ENCODE peak calls at places on chromosomes 16 and 17, in five cellular contexts. X is fibroblast of mammary gland; K is right atrium auricular region; T is brain microvascular endothelial cell; N is CD8-positive, alpha-beta T cell. G is an unnamed sample.

GRCh38 chr17:74133726-74134125 is 69.8 kb upstream of the RPL38 start:
- DNase-seq in K (no peak), T (no peak), N (no peak), X (no peak), G (no peak)

GRCh38 chr16:64428463-64428862 is 693.4 kb downstream of the CDH11 start:
- DNase-seq in N (no peak), T (peak; percentile 84), K (no peak), X (peak; percentile 80), G (no peak)

GRCh38 chr17:69423450-69423849 is 9.0 kb downstream of the MAP2K6 start:
- DNase-seq in N (peak; percentile 51), T (no peak), K (no peak), X (no peak), G (no peak)

GRCh38 chr16:85982563-85982939 is 83.6 kb downstream of the IRF8 start:
- DNase-seq in K (peak; percentile 62), T (no peak), X (no peak), N (no peak), G (no peak)

GRCh38 chr17:39777534-39778365 is 40.0 kb downstream of the GRB7 start:
- DNase-seq in T (no peak), X (no peak), N (no peak), K (no peak), G (no peak)

GRCh38 chr17:67365762-67366192 is 600 bp downstream of the PSMD12 start:
- DNase-seq in X (peak; percentile 93), T (peak; percentile 63), K (no peak), N (no peak), G (no peak)

GRCh38 chr17:55549140-55549539 is 37.9 kb upstream of the SMIM36 start:
- DNase-seq in K (no peak), X (no peak), T (peak; percentile 10), N (no peak), G (no peak)

GRCh38 chr17:70099884-70100283 is 24.9 kb downstream of the KCNJ16 start:
- DNase-seq in K (no peak), T (no peak), X (no peak), N (no peak), G (no peak)

GRCh38 chr16:55494994-55495421 is 13.9 kb upstream of the LPCAT2 start:
- DNase-seq in N (no peak), K (peak; percentile 62), X (peak; percentile 95), T (peak; percentile 91), G (no peak)

GRCh38 chr16:23905027-23905426 is 69.2 kb downstream of the PRKCB start:
- DNase-seq in N (no peak), X (no peak), T (peak; percentile 66), K (no peak), G (no peak)

GRCh38 chr17:61075988-61076387 is 323.7 kb upstream of the TBX2 start:
- DNase-seq in X (no peak), N (no peak), T (no peak), K (no peak), G (no peak)

GRCh38 chr17:82177761-82178498 is 34.7 kb downstream of the CCDC57 start:
- DNase-seq in X (no peak), K (no peak), N (no peak), T (no peak), G (no peak)

GRCh38 chr17:6073620-6074019 is 3.4 kb downstream of the WSCD1 start:
- DNase-seq in X (no peak), T (no peak), K (no peak), N (no peak), G (no peak)

GRCh38 chr17:35769895-35770486 is 9.3 kb downstream of the C17orf50 start:
- DNase-seq in N (no peak), T (no peak), K (no peak), X (no peak), G (no peak)

GRCh38 chr17:21125862-21126261 is 902 bp upstream of the DHRS7B start:
- DNase-seq in K (no peak), X (no peak), N (peak; percentile 61), T (no peak), G (no peak)

GRCh38 chr17:62995377-62995885 is 29.4 kb downstream of the TANC2 start:
- DNase-seq in X (peak; percentile 45), T (peak; percentile 43), K (no peak), N (no peak), G (no peak)

GRCh38 chr16:10745856-10746255 is 2.2 kb downstream of the NUBP1 start:
- DNase-seq in N (no peak), K (no peak), X (no peak), T (no peak), G (no peak)

GRCh38 chr16:50594332-50595260 is 46.4 kb downstream of the NKD1 start:
- DNase-seq in T (no peak), N (no peak), X (no peak), K (no peak), G (no peak)

GRCh38 chr16:69938981-69939820 is 11.9 kb upstream of the CLEC18A start:
- DNase-seq in N (no peak), X (no peak), T (no peak), K (no peak), G (no peak)

GRCh38 chr17:61302911-61303310 is 96.7 kb upstream of the TBX2 start:
- DNase-seq in T (no peak), X (no peak), K (no peak), N (no peak), G (no peak)

DNA sequence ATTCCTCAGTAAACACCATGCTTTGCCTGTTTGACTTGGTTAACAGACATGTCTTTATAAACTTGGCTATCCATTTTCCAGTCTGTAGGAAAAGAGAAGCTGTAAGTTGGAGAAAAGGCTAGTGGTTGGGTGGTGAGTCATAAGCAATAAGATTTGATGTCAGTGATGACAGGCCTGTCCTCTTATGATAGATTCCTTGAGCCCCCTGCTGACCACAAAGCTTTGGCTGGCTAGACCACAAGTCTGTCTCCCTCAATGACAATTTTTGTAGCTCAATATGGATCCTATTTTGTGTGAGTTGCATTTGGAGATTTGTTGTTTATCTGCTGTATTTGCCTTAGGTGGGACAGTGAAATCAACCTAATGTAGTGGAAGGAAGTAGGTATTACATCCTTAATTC is 67.6 kb downstream of the SIAH1 start:
- DNase-seq in X (peak; percentile 75), K (no peak), N (no peak), T (peak; percentile 87), G (no peak)
- TF ChIP-seq CTCF in X (no peak), K (no peak), N (no peak), T (peak; percentile 33), G (no peak)

DNA sequence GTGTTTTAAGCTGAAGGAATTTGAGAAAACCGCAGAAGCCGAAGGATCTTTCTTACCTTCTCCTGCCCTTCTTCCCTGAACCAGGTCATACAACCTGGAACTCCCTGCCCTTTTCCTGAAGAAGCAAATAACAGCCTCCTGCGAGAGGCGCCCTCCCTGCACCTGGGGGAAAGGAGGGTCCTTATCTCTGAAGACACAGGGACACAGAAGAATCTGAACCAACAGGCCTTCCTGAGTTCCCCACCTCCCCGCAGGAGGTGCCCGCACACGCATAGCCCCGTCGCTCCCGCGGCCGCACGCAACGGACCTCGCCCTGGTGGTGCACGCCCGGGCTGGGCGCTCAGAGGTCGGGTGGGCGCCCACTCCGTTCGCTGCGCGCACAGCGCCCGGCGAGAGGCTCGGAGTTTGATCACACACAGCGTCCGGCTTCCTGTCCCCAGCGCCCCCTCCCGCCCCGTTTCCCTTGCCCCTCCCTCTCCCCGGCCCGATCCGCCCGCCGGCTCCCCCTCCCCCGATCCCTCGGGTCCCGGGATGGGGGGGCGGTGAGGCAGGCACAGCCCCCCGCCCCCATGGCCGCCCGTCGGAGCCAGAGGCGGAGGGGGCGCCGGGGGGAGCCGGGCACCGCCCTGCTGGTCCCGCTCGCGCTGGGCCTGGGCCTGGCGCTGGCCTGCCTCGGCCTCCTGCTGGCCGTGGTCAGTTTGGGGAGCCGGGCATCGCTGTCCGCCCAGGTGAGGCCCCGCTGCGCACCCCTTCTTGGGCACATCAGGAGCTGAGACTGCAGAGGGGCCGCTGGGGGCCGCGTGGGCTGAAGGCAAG is at the start of gene TNFSF12:
- DNase-seq in T (no peak), X (no peak), K (no peak), N (peak; percentile 80), G (peak; percentile 55)
- TF ChIP-seq CTCF in T (peak; percentile 14), X (no peak), K (no peak), N (no peak), G (no peak)

GRCh38 chr17:45233423-45233924 is 11.8 kb downstream of the FMNL1 start:
- DNase-seq in X (no peak), T (no peak), K (no peak), N (no peak), G (no peak)

GRCh38 chr17:45231481-45232116 is 9.9 kb downstream of the FMNL1 start:
- DNase-seq in X (no peak), K (no peak), T (no peak), N (no peak), G (no peak)

GRCh38 chr17:45234641-45235040 is 13.0 kb downstream of the FMNL1 start:
- DNase-seq in X (no peak), K (no peak), T (no peak), N (peak; percentile 70), G (no peak)

GRCh38 chr17:45230787-45231480 is 9.2 kb downstream of the FMNL1 start:
- DNase-seq in N (no peak), X (peak; percentile 56), K (no peak), T (no peak), G (no peak)

DNA sequence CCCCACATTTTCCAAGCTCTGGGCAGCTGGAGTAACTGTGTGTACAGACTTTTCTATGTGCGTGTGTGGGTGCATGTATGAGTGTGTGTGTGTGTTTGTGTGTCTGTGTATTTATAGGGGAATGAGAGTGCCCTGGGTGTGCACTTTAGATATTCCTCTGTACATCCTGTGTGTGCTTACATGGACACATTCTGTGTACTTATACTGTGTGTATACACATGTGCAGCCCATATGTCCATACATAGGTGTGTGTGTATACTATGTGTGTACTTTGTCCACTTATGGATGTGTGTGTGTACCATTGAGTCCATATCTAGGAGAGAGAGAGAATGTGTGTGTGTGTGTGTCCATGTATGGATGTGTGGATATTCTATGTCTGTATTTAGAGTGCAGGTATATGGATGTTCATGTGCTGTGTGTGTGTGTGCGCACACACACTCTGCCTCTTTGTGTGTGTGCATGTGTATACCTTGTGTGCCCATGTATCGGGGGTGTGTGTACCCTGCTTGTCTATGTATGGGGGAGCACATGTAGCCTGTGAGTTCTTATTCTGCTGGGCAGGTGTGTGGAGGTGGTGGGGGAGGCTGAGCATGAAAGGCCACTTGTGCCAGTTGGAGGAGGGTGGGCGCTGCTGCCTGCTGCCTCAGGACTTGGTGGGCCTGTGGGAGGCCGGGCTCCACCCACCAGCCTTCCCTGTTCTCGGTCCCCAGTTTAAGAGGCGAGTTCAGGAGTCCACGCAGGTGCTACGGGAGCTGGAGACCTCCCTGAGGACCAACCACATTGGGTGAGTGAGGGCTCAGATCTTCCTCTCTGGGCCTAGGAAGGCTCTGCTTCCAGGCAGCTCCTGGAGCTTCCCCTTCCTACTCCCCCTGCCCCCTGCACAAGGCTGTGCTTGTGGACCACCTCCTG is 11.1 kb downstream of the FMNL1 start:
- DNase-seq in K (no peak), N (no peak), T (no peak), X (no peak), G (no peak)
- TF ChIP-seq CTCF in K (no peak), N (no peak), T (no peak), X (no peak), G (no peak)

DNA sequence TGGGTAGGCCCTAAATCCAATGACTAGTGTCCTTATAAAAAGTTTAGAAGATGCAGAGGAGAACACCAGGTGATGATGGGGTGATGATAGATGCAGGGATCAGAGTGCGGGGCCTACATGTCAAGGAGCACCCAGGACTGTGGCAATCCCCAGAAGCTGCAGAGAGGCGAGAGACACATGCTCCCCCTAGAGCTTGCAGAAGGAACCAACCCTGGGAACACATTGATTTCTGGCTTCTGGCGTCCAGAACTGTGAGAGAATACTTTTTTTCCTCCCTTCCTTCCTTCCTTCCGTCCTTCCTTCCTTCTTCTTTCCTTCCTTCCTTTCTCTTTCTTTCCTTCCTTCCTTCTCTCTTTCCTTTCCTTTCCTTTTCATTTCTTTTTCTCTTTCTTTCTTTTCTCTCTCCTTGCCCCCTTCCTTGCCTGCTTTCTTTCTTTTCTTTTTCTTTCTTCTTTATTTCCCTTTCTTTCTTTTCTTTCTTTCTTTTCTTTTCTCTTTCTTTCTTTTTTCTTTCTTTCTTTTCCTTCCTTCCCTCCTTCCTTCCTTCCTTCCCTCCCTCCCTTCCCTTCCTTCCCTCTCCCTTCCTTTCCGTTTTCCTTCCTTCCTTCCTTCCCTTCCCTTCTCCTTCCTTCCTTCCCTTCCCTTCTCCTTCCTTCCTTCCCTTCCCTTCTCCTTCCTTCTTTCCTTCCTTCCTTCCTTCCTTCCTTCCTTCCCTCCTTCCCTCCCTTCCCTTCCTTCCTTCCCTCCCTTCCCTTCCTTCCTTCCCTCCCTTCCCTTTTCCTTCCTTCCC is 134.3 kb downstream of the HAPSTR1 start:
- DNase-seq in T (no peak), X (no peak), K (no peak), N (no peak), G (no peak)
- TF ChIP-seq CTCF in T (no peak), X (peak; percentile 26), K (no peak), N (no peak), G (no peak)

G was measured in activated B cell treated with CpG ODN at 0.5 μM for 24 hours.